ENCODE peak calls at places on chromosomes 6 and 20, in nine cellular contexts. G is cardiac fibroblast; J is Caki2; T is hypothalamus; Y is COLO829; I is fibroblast of the aortic adventitia; M is stimulated activated CD4-positive, alpha-beta T cell treated with anti-CD3 and anti-CD28 coated beads, TNF-alpha, amount 100 ng/mL, for 24 hours; N is RWPE1; C is WTC11. Q is an unnamed sample.

GRCh38 chr6:33679761-33680160 is 31.7 kb downstream of the UQCC2 start:
- DNase-seq in G (no peak), J (no peak), T (no peak), Y (no peak), I (no peak), M (no peak), N (no peak), C (no peak), Q (no peak)

GRCh38 chr6:116895935-116896334 is 18.9 kb downstream of the RFX6 start:
- DNase-seq in G (no peak), J (no peak), T (no peak), Y (no peak), I (no peak), M (no peak), N (no peak), C (no peak), Q (no peak)

GRCh38 chr6:119350202-119351004 is 842 bp upstream of the MAN1A1 start:
- DNase-seq in G (peak), J (peak), T (no peak), Y (no peak), I (peak), M (no peak), N (peak), C (no peak), Q (no peak)

GRCh38 chr6:10659697-10660348 is 34.6 kb downstream of the C6orf52 start:
- DNase-seq in G (no peak), J (peak), T (no peak), Y (no peak), I (no peak), M (no peak), N (no peak), C (peak), Q (no peak)

GRCh38 chr6:56652231-56652630 is 9.5 kb upstream of the DST start:
- DNase-seq in G (peak), J (no peak), T (no peak), Y (peak), I (peak), M (no peak), N (peak), C (no peak), Q (no peak)

GRCh38 chr6:13427838-13428527 is 59.4 kb downstream of the GFOD1 start:
- DNase-seq in G (no peak), J (no peak), T (no peak), Y (no peak), I (no peak), M (peak), N (no peak), C (peak), Q (no peak)

GRCh38 chr6:52046456-52046855 is 41.0 kb downstream of the PKHD1 start:
- DNase-seq in G (no peak), J (no peak), T (no peak), Y (no peak), I (no peak), M (no peak), N (no peak), C (no peak), Q (no peak)

GRCh38 chr6:83853178-83853967 is at the start of gene RIPPLY2:
- DNase-seq in G (peak), J (no peak), T (peak), Y (no peak), I (peak), M (no peak), N (no peak), C (peak), Q (peak)

GRCh38 chr20:8144282-8145245 is 12.5 kb downstream of the PLCB1 start:
- DNase-seq in G (peak), J (no peak), T (no peak), Y (no peak), I (peak), M (no peak), N (no peak), C (no peak), Q (no peak)

GRCh38 chr6:21678990-21679389 is 85.4 kb downstream of the SOX4 start:
- DNase-seq in G (peak), J (no peak), T (no peak), Y (no peak), I (peak), M (no peak), N (no peak), C (no peak), Q (no peak)

GRCh38 chr20:2326046-2326445 is 30.2 kb downstream of the TGM3 start:
- DNase-seq in G (no peak), J (no peak), T (no peak), Y (no peak), I (no peak), M (no peak), N (no peak), C (no peak), Q (no peak)

GRCh38 chr6:131383421-131384411 is 189.3 kb upstream of the ARG1 start:
- DNase-seq in G (no peak), J (no peak), T (no peak), Y (no peak), I (peak), M (no peak), N (no peak), C (no peak), Q (peak)

GRCh38 chr20:10185741-10186558 is 32.7 kb upstream of the SNAP25 start:
- DNase-seq in G (peak), J (no peak), T (peak), Y (no peak), I (peak), M (no peak), N (no peak), C (no peak), Q (peak)

GRCh38 chr6:168198302-168199180 is 119.5 kb upstream of the FRMD1 start:
- DNase-seq in G (no peak), J (no peak), T (no peak), Y (no peak), I (no peak), M (no peak), N (no peak), C (no peak), Q (no peak)

GRCh38 chr20:32820698-32821378 is 1.1 kb downstream of the MAPRE1 start:
- DNase-seq in G (no peak), J (no peak), T (no peak), Y (no peak), I (no peak), M (no peak), N (peak), C (no peak), Q (no peak)

GRCh38 chr6:13355969-13356368 is 27.6 kb upstream of the TBC1D7 start:
- DNase-seq in G (no peak), J (no peak), T (no peak), Y (no peak), I (no peak), M (no peak), N (peak), C (no peak), Q (no peak)

GRCh38 chr6:170297577-170298330 is 6.9 kb upstream of the DLL1 start:
- DNase-seq in G (no peak), J (no peak), T (no peak), Y (no peak), I (no peak), M (no peak), N (no peak), C (no peak), Q (peak)

GRCh38 chr20:45898285-45898684 is 7.2 kb downstream of the CTSA start:
- DNase-seq in G (no peak), J (no peak), T (no peak), Y (no peak), I (no peak), M (no peak), N (no peak), C (no peak), Q (no peak)

GRCh38 chr20:31606928-31607639 is 2.0 kb downstream of the ID1 start:
- DNase-seq in G (peak), J (peak), T (no peak), Y (no peak), I (peak), M (no peak), N (peak), C (no peak), Q (no peak)

GRCh38 chr6:110513001-110513400 is 36.6 kb upstream of the SLC22A16 start:
- DNase-seq in G (peak), J (no peak), T (no peak), Y (no peak), I (peak), M (no peak), N (no peak), C (no peak), Q (no peak)

GRCh38 chr6:158571826-158572652 is 12.1 kb downstream of the TMEM181 start:
- DNase-seq in G (peak), J (peak), T (no peak), Y (no peak), I (no peak), M (no peak), N (no peak), C (no peak), Q (no peak)

GRCh38 chr6:47709160-47709559 is 10.8 kb downstream of the ADGRF4 start:
- DNase-seq in G (peak), J (peak), T (no peak), Y (no peak), I (no peak), M (no peak), N (no peak), C (no peak), Q (no peak)

GRCh38 chr6:32954983-32955802 is 2.3 kb upstream of the HLA-DMA start:
- DNase-seq in G (peak), J (peak), T (no peak), Y (no peak), I (no peak), M (no peak), N (no peak), C (peak), Q (no peak)

GRCh38 chr6:21992178-21992967 is 304.5 kb downstream of the PRL start:
- DNase-seq in G (peak), J (no peak), T (no peak), Y (peak), I (peak), M (no peak), N (peak), C (no peak), Q (no peak)

GRCh38 chr6:149012040-149012545 is 265.3 kb downstream of the UST start:
- DNase-seq in G (peak), J (peak), T (no peak), Y (peak), I (peak), M (no peak), N (peak), C (no peak), Q (peak)

GRCh38 chr6:107811591-107812218 is 12.4 kb downstream of the SCML4 start:
- DNase-seq in G (peak), J (peak), T (no peak), Y (peak), I (peak), M (no peak), N (peak), C (no peak), Q (peak)

GRCh38 chr20:17236766-17237165 is 9.9 kb downstream of the PCSK2 start:
- DNase-seq in G (no peak), J (no peak), T (no peak), Y (no peak), I (no peak), M (no peak), N (no peak), C (no peak), Q (no peak)